ENCODE peak calls at places on chromosomes 4 and X, in four cellular contexts. G, J, M and C are unnamed samples.

GRCh38 chrX:25021132-25021498 is 5.3 kb upstream of the ARX start:
- DNase-seq in M (no peak), G (peak), J (no peak), C (no peak)

GRCh38 chr4:86450189-86450588 is 90.3 kb upstream of the MAPK10 start:
- DNase-seq in G (no peak), M (no peak), J (no peak), C (no peak)

GRCh38 chr4:71184195-71184781 is 154.5 kb upstream of the SLC4A4 start:
- DNase-seq in G (peak), M (peak), J (peak), C (no peak)

GRCh38 chrX:140157611-140158010 is 192.3 kb upstream of the CXorf66 start:
- DNase-seq in M (no peak), G (no peak), J (no peak), C (peak)

GRCh38 chr4:89221175-89221867 is 86.3 kb downstream of the GPRIN3 start:
- DNase-seq in G (no peak), M (no peak), J (no peak), C (no peak)

GRCh38 chr4:33037464-33037863 is 2317.3 kb downstream of the PCDH7 start:
- DNase-seq in M (no peak), J (no peak), G (no peak), C (no peak)

GRCh38 chrX:22060451-22060940 is 28.4 kb downstream of the PHEX start:
- DNase-seq in J (no peak), G (peak), M (peak), C (no peak)

GRCh38 chr4:176791591-176792347 is 953 bp downstream of the VEGFC start:
- DNase-seq in J (no peak), M (peak), G (no peak), C (peak)

GRCh38 chr4:127604949-127605709 is 27.6 kb upstream of the INTU start:
- DNase-seq in G (peak), M (peak), J (no peak), C (peak)

GRCh38 chrX:20042221-20042620 is 51.4 kb upstream of the BCLAF3 start:
- DNase-seq in J (no peak), G (no peak), M (no peak), C (no peak)

GRCh38 chrX:150361777-150362351 is 1.3 kb upstream of the MAMLD1 start:
- DNase-seq in M (no peak), J (no peak), G (no peak), C (peak)

GRCh38 chr4:87239821-87240220 is 19.4 kb upstream of the KLHL8 start:
- DNase-seq in J (no peak), M (no peak), G (no peak), C (no peak)

GRCh38 chrX:134460005-134460860 is at the start of gene HPRT1:
- DNase-seq in M (peak), J (peak), G (peak), C (peak)

GRCh38 chrX:39513836-39514235 is 583.9 kb downstream of the BCOR start:
- DNase-seq in M (no peak), G (no peak), J (no peak), C (no peak)

GRCh38 chr4:1558205-1558604 is 125.9 kb downstream of the FAM53A start:
- DNase-seq in J (no peak), G (no peak), M (no peak), C (no peak)

GRCh38 chr4:154254999-154255398 is 236.6 kb downstream of the DCHS2 start:
- DNase-seq in J (no peak), G (no peak), M (no peak), C (no peak)

GRCh38 chrX:10769165-10769564 is 148.8 kb upstream of the MID1 start:
- DNase-seq in J (peak), M (peak), G (peak), C (peak)

GRCh38 chr4:123937612-123938011 is 541.0 kb downstream of the SPRY1 start:
- DNase-seq in G (no peak), J (no peak), M (no peak), C (no peak)

GRCh38 chr4:23934915-23935314 is 45.1 kb upstream of the PPARGC1A start:
- DNase-seq in M (no peak), J (no peak), G (peak), C (no peak)

GRCh38 chr4:71520850-71521249 is 182.0 kb downstream of the SLC4A4 start:
- DNase-seq in G (no peak), J (no peak), M (no peak), C (no peak)

GRCh38 chrX:21838937-21839333 is 482 bp upstream of the MBTPS2 start:
- DNase-seq in G (no peak), J (peak), M (peak), C (no peak)

GRCh38 chr4:38904090-38904666 is 36.6 kb downstream of the FAM114A1 start:
- DNase-seq in G (no peak), J (no peak), M (no peak), C (no peak)

GRCh38 chr4:113540859-113541258 is 220.7 kb downstream of the CAMK2D start:
- DNase-seq in J (no peak), G (no peak), M (peak), C (no peak)

GRCh38 chr4:73948990-73949706 is 32.7 kb downstream of the PF4 start:
- DNase-seq in J (no peak), G (no peak), M (no peak), C (no peak)

GRCh38 chrX:24838624-24839023 is 144.9 kb downstream of the POLA1 start:
- DNase-seq in M (peak), J (no peak), G (peak), C (peak)

GRCh38 chr4:182519528-182519927 is 276.3 kb downstream of the TENM3 start:
- DNase-seq in G (no peak), M (no peak), J (no peak), C (no peak)

GRCh38 chr4:117481742-117482141 is 396.4 kb upstream of the TRAM1L1 start:
- DNase-seq in J (no peak), M (no peak), G (no peak), C (peak)